ENCODE peak calls at places on chromosomes 12 and 14, in ten cellular contexts. U, I, G, N, E, D, C, A, B and O are unnamed samples. For H3K9me3, the result is how much of the 10 kb centered on the place peaks cover.

GRCh38 chr14:21455592-21455911 is 371 bp downstream of the CHD8 start:
- DNase-seq in U (no peak), I (no peak), G (no peak), N (peak), E (no peak), D (no peak), C (no peak), A (no peak), B (no peak), O (no peak)

GRCh38 chr12:130222519-130223255 is 60.4 kb downstream of the FZD10 start:
- DNase-seq in U (no peak), I (no peak), G (no peak), N (no peak), E (no peak), D (no peak), C (peak), A (no peak), B (no peak), O (no peak)

GRCh38 chr12:110532644-110533043 is 30.5 kb downstream of the RAD9B start:
- DNase-seq in U (no peak), I (no peak), G (no peak), N (no peak), E (no peak), D (no peak), C (no peak), A (no peak), B (no peak), O (no peak)

GRCh38 chr14:50060871-50061663 is 55.3 kb downstream of the VCPKMT start:
- DNase-seq in U (no peak), I (peak), G (peak), N (peak), E (peak), D (no peak), C (no peak), A (peak), B (no peak), O (no peak)

GRCh38 chr14:64229489-64229888 is 64.7 kb downstream of the ESR2 start:
- DNase-seq in U (no peak), I (no peak), G (no peak), N (no peak), E (no peak), D (no peak), C (no peak), A (no peak), B (no peak), O (no peak)

GRCh38 chr14:58637391-58638230 is at the start of gene DACT1:
- DNase-seq in U (peak), I (peak), G (peak), N (peak), E (peak), D (peak), C (peak), A (peak), B (no peak), O (peak)

GRCh38 chr12:76119887-76120286 is 35.4 kb upstream of the NAP1L1 start:
- DNase-seq in U (no peak), I (no peak), G (no peak), N (no peak), E (no peak), D (no peak), C (no peak), A (no peak), B (no peak), O (no peak)

GRCh38 chr14:53331247-53331646 is 178.1 kb upstream of the DDHD1 start:
- DNase-seq in U (no peak), I (no peak), G (no peak), N (peak), E (no peak), D (no peak), C (no peak), A (no peak), B (no peak), O (no peak)

GRCh38 chr12:93896427-93896826 is 219.3 kb downstream of the CRADD start:
- DNase-seq in U (no peak), I (no peak), G (no peak), N (peak), E (no peak), D (no peak), C (no peak), A (no peak), B (no peak), O (no peak)

GRCh38 chr14:62216121-62216520 is 453.9 kb downstream of the SNAPC1 start:
- DNase-seq in U (no peak), I (no peak), G (no peak), N (no peak), E (no peak), D (no peak), C (no peak), A (no peak), B (no peak), O (no peak)

GRCh38 chr12:52280796-52281560 is 6.5 kb downstream of the KRT86 start:
- DNase-seq in U (no peak), I (peak), G (peak), N (peak), E (peak), D (no peak), C (no peak), A (no peak), B (peak), O (no peak)

GRCh38 chr12:1517734-1518485 is 76.5 kb downstream of the FBXL14 start:
- DNase-seq in U (no peak), I (no peak), G (no peak), N (no peak), E (no peak), D (peak), C (peak), A (no peak), B (no peak), O (no peak)

GRCh38 chr14:55705651-55706340 is 125.8 kb downstream of the KTN1 start:
- DNase-seq in U (peak), I (no peak), G (no peak), N (no peak), E (peak), D (no peak), C (no peak), A (no peak), B (no peak), O (no peak)

GRCh38 chr12:6792522-6793201 is 3.3 kb downstream of the CD4 start:
- DNase-seq in U (peak), I (no peak), G (no peak), N (peak), E (no peak), D (peak), C (no peak), A (peak), B (no peak), O (peak)

GRCh38 chr12:92899388-92900001 is 29.6 kb downstream of the EEA1 start:
- DNase-seq in U (no peak), I (peak), G (peak), N (peak), E (peak), D (peak), C (no peak), A (no peak), B (peak), O (no peak)

GRCh38 chr12:131132118-131132892 is 178.6 kb downstream of the ADGRD1 start:
- DNase-seq in U (peak), I (peak), G (peak), N (peak), E (peak), D (no peak), C (peak), A (peak), B (peak), O (peak)

GRCh38 chr12:124543591-124544310 is 23.7 kb downstream of the NCOR2 start:
- DNase-seq in U (peak), I (no peak), G (no peak), N (no peak), E (no peak), D (no peak), C (no peak), A (no peak), B (no peak), O (no peak)

GRCh38 chr12:44750468-44750867 is 125.6 kb downstream of the NELL2 start:
- DNase-seq in U (no peak), I (no peak), G (no peak), N (no peak), E (no peak), D (no peak), C (no peak), A (no peak), B (no peak), O (no peak)

GRCh38 chr14:92460916-92461579 is 52.5 kb upstream of the RIN3 start:
- DNase-seq in U (peak), I (peak), G (peak), N (peak), E (no peak), D (no peak), C (peak), A (peak), B (no peak), O (no peak)

GRCh38 chr14:66174453-66174891 is 311.7 kb upstream of the CCDC196 start:
- DNase-seq in U (no peak), I (no peak), G (no peak), N (peak), E (no peak), D (no peak), C (no peak), A (no peak), B (no peak), O (no peak)

GRCh38 chr12:47095446-47096236 is 15.9 kb upstream of the AMIGO2 start:
- DNase-seq in U (no peak), I (no peak), G (no peak), N (peak), E (peak), D (no peak), C (no peak), A (no peak), B (no peak), O (no peak)

GRCh38 chr12:7989827-7990491 is 42.6 kb upstream of the FOXJ2 start:
- DNase-seq in U (peak), I (peak), G (no peak), N (no peak), E (no peak), D (peak), C (no peak), A (peak), B (no peak), O (peak)

GRCh38 chr12:48296586-48297396 is 53.9 kb downstream of the ZNF641 start:
- DNase-seq in U (peak), I (peak), G (peak), N (peak), E (peak), D (peak), C (peak), A (peak), B (peak), O (peak)

GRCh38 chr12:7113389-7113871 is 4.4 kb upstream of the C1RL start:
- DNase-seq in U (no peak), I (peak), G (no peak), N (peak), E (peak), D (no peak), C (no peak), A (peak), B (no peak), O (no peak)

GRCh38 chr12:3033538-3033865 is 43.7 kb upstream of the TSPAN9 start:
- DNase-seq in U (no peak), I (no peak), G (no peak), N (no peak), E (no peak), D (peak), C (no peak), A (no peak), B (no peak), O (no peak)

GRCh38 chr14:95597784-95598204 is 62.9 kb downstream of the GLRX5 start:
- DNase-seq in U (no peak), I (no peak), G (no peak), N (peak), E (no peak), D (no peak), C (peak), A (no peak), B (no peak), O (no peak)

GRCh38 chr12:27607611-27608010 is 83.6 kb downstream of the PPFIBP1 start:
- DNase-seq in U (no peak), I (no peak), G (no peak), N (no peak), E (no peak), D (no peak), C (no peak), A (no peak), B (no peak), O (no peak)

GRCh38 chr12:129076466-129077325 is 223.4 kb downstream of the GLT1D1 start:
- DNase-seq in U (no peak), I (no peak), G (no peak), N (no peak), E (no peak), D (no peak), C (no peak), A (no peak), B (no peak), O (no peak)

GRCh38 chr12:52313461-52313860 is 7.7 kb downstream of the KRT83 start:
- DNase-seq in U (no peak), I (no peak), G (no peak), N (no peak), E (no peak), D (no peak), C (peak), A (no peak), B (no peak), O (no peak)

GRCh38 chr12:58463050-58463449 is 457.3 kb downstream of the LRIG3 start:
- DNase-seq in U (no peak), I (no peak), G (no peak), N (no peak), E (no peak), D (no peak), C (no peak), A (no peak), B (no peak), O (no peak)

GRCh38 chr14:71833476-71833875 is 98.8 kb upstream of the RGS6 start:
- DNase-seq in U (no peak), I (no peak), G (no peak), N (no peak), E (no peak), D (no peak), C (no peak), A (no peak), B (no peak), O (no peak)

GRCh38 chr12:65631621-65632111 is 192.6 kb upstream of the HMGA2 start:
- DNase-seq in U (no peak), I (peak), G (no peak), N (peak), E (peak), D (no peak), C (no peak), A (no peak), B (peak), O (no peak)

GRCh38 chr12:123937707-123938600 is 34.7 kb downstream of the CCDC92 start:
- DNase-seq in U (no peak), I (peak), G (no peak), N (no peak), E (no peak), D (no peak), C (no peak), A (peak), B (no peak), O (peak)

GRCh38 chr12:28191018-28191595 is 851 bp downstream of the CCDC91 start:
- DNase-seq in U (no peak), I (no peak), G (peak), N (no peak), E (no peak), D (no peak), C (no peak), A (peak), B (no peak), O (peak)

GRCh38 chr12:79508622-79509021 is 182.1 kb downstream of the PAWR start:
- DNase-seq in U (no peak), I (no peak), G (no peak), N (no peak), E (no peak), D (no peak), C (no peak), A (no peak), B (no peak), O (no peak)

GRCh38 chr12:57983150-57983857 is 41.9 kb downstream of the ATP23 start:
- DNase-seq in U (no peak), I (no peak), G (no peak), N (peak), E (peak), D (no peak), C (no peak), A (no peak), B (peak), O (peak)

GRCh38 chr14:56594428-56594827 is 14.8 kb downstream of the TMEM260 start:
- DNase-seq in U (no peak), I (no peak), G (no peak), N (no peak), E (no peak), D (no peak), C (no peak), A (no peak), B (no peak), O (no peak)

GRCh38 chr12:122894173-122895121 is 1.5 kb downstream of the VPS37B start:
- DNase-seq in U (no peak), I (peak), G (no peak), N (no peak), E (no peak), D (no peak), C (no peak), A (no peak), B (no peak), O (no peak)

GRCh38 chr14:91327201-91327600 is 82.7 kb upstream of the GPR68 start:
- DNase-seq in U (no peak), I (no peak), G (no peak), N (no peak), E (no peak), D (no peak), C (no peak), A (no peak), B (no peak), O (no peak)

DNA sequence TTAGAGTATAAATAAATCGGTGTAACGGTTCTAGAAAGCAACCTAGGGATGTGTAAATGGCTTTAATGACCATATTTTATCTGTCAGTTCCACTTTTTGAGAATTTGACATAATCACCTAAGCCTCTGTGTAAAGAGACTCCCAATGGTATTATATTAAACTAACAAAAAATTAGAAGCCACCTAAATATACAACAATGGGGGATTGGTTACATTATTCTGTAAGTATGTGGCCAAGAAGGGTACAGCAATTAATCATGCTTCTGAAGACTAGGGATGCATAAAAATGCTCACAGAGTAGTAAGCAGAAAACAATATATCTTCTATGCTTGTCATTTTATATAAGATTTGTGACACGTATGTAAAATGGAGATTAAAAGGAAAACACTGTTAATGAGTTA is 10.5 kb downstream of the RNF10 start:
- DNase-seq in U (no peak), I (no peak), G (no peak), N (no peak), E (no peak), D (no peak), C (no peak), A (no peak), B (no peak), O (no peak)
- H3K27ac ChIP-seq in U (no peak), I (no peak), G (peak), N (no peak), E (no peak), D (no peak), C (no peak), A (no peak), B (no peak), O (no peak)

GRCh38 chr14:36301159-36301558 is 19.3 kb downstream of the MBIP start:
- DNase-seq in U (no peak), I (no peak), G (no peak), N (peak), E (no peak), D (no peak), C (no peak), A (no peak), B (no peak), O (no peak)
- TF ChIP-seq CTCF in U (no peak), I (no peak), G (no peak), N (no peak), E (no peak), D (no peak), C (no peak), A (no peak), B (no peak), O (no peak)

GRCh38 chr14:105962532-105962931 is 436.1 kb downstream of the TMEM121 start:
- DNase-seq in U (no peak), I (no peak), G (no peak), N (no peak), E (no peak), D (no peak), C (no peak), A (no peak), B (no peak), O (no peak)

GRCh38 chr14:105971593-105972500 is 445.5 kb downstream of the TMEM121 start:
- DNase-seq in U (no peak), I (no peak), G (no peak), N (no peak), E (no peak), D (no peak), C (no peak), A (no peak), B (no peak), O (no peak)

DNA sequence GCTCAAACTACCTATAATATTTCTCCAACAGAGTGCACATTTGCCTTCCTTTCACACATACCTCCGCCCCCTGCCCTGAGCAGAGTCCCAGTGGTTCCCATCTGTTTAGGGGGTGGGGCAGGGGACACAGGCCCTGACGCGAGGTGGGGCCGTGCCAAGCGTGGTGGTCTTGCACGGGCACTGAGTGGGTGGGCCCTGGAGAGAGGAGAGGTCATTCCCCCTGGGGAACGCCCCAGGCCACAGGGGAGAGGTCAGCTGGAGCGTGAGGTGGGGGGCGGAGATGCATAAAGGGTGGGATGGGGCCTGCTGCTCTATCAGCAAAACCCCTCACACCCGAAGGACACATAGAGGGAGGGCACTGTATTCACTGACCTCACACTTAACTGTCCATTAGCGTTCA is 441.9 kb downstream of the TMEM121 start:
- DNase-seq in U (peak), I (no peak), G (no peak), N (no peak), E (no peak), D (no peak), C (no peak), A (no peak), B (no peak), O (no peak)
- H3K9me3 ChIP-seq in U (under half), I (under half), G (under half), N (under half), E (under half), D (under half), C (half or more), A (under half), B (under half), O (under half)

DNA sequence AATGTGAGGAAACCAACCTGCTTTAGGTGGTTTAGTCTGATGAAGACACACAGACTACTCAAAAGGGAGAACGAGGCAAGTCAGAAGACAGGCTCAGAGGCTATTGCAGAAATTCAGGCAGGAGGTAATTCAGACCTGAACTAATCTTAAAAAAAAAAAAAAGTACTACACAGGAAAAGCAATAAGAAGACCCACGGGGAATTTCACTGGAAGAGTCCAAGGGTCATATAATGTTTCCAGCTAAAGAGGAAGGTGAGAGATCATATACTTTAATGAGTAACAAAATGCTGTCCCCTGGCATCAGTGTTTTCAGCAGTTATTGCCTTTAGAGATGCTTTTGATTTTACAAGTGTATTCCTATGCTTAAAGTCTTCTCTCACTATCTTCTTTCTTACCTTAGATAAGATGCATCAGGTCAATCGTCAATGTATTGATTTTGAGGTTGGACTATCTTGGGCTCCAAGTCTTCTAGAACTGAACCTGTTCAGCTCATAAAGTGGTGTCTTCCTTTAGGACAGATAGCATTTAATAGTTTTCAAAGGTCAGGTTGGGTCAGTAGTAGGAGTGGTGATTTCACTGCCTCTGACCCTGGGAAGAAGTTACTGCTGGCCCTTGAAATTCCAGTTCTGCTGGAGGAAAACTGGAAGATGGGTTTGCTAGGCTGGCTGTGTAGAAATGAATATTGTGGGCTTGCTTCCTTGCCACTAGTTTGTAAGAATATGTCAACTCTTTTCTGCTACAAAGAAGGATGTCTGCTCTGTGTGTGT is 60.0 kb downstream of the FAR2 start:
- DNase-seq in U (no peak), I (no peak), G (no peak), N (no peak), E (no peak), D (no peak), C (no peak), A (no peak), B (no peak), O (no peak)
- H3K27ac ChIP-seq in U (peak), I (peak), G (no peak), N (no peak), E (no peak), D (no peak), C (no peak), A (no peak), B (no peak), O (no peak)

GRCh38 chr14:68491793-68492192 is 301.1 kb downstream of the ZFP36L1 start:
- DNase-seq in U (no peak), I (no peak), G (no peak), N (no peak), E (no peak), D (no peak), C (no peak), A (no peak), B (no peak), O (no peak)
- TF ChIP-seq CTCF in U (no peak), I (no peak), G (no peak), N (no peak), E (no peak), D (no peak), C (peak), A (no peak), B (no peak), O (no peak)